ENCODE peak calls at places on chromosomes 11 and 22, in six cellular contexts. U is cardiac septum; A is cardiac muscle cell; Z is stimulated activated naive CD4-positive, alpha-beta T cell; R is activated CD4-positive, CD25-positive, alpha-beta regulatory T cell treated with anti-CD3 and anti-CD28 coated beads, Interleukin-2, amount 50 U/mL, for 72 hours; J is activated CD8-positive, alpha-beta T cell treated with anti-CD3 and anti-CD28 coated beads for 36 hours. F is an unnamed sample.

GRCh38 chr11:37182036-37182435 is 584.0 kb upstream of the RAG2 start:
- DNase-seq in U (no peak), A (peak), Z (no peak), R (no peak), J (no peak), F (no peak)

GRCh38 chr22:24707477-24707816 is 67.1 kb downstream of the PIWIL3 start:
- DNase-seq in U (no peak), A (no peak), Z (no peak), R (no peak), J (no peak), F (peak)

GRCh38 chr11:87292598-87292997 is 254.9 kb downstream of the TMEM135 start:
- DNase-seq in U (no peak), A (no peak), Z (no peak), R (no peak), J (no peak), F (no peak)

GRCh38 chr22:46250783-46251125 is 661 bp upstream of the CDPF1 start:
- DNase-seq in U (no peak), A (no peak), Z (no peak), R (peak), J (peak), F (no peak)

GRCh38 chr11:125901872-125902271 is 1.1 kb downstream of the PUS3 start:
- DNase-seq in U (no peak), A (no peak), Z (no peak), R (no peak), J (no peak), F (peak)

GRCh38 chr22:47102648-47103047 is 340.2 kb downstream of the TBC1D22A start:
- DNase-seq in U (no peak), A (no peak), Z (no peak), R (no peak), J (no peak), F (no peak)

GRCh38 chr11:109648804-109649203 is 226.8 kb downstream of the C11orf87 start:
- DNase-seq in U (no peak), A (no peak), Z (no peak), R (no peak), J (no peak), F (no peak)

GRCh38 chr11:68822546-68822945 is 19.2 kb downstream of the CPT1A start:
- DNase-seq in U (no peak), A (no peak), Z (no peak), R (no peak), J (no peak), F (no peak)

GRCh38 chr11:38950882-38951281 is 2352.8 kb upstream of the RAG2 start:
- DNase-seq in U (no peak), A (no peak), Z (no peak), R (no peak), J (no peak), F (no peak)